ENCODE peak calls at places on chromosome 7, in four cellular contexts. W, E, N and S are unnamed samples.
A peak's percentile ranks its signal among the peaks of the same experiment; 100 is the strongest.

GRCh38 chr7:100894860-100895700 is 608 bp downstream of the ACHE start:
- DNase-seq in N (peak; percentile 41), W (peak; percentile 78), E (no peak), S (no peak)

GRCh38 chr7:41437257-41438196 is 265.4 kb downstream of the INHBA start:
- DNase-seq in N (no peak), W (no peak), E (no peak), S (no peak)

GRCh38 chr7:134777908-134778580 is 1.4 kb upstream of the CALD1 start:
- DNase-seq in E (no peak), W (no peak), N (no peak), S (no peak)

GRCh38 chr7:54877683-54878082 is 118.7 kb upstream of the SEC61G start:
- DNase-seq in W (no peak), E (no peak), N (no peak), S (no peak)

GRCh38 chr7:69114374-69114773 is 483.9 kb upstream of the AUTS2 start:
- DNase-seq in W (no peak), N (no peak), E (no peak), S (no peak)

GRCh38 chr7:32762894-32763293 is 128.7 kb downstream of the KBTBD2 start:
- DNase-seq in E (no peak), N (no peak), W (peak; percentile 5), S (no peak)

GRCh38 chr7:112452102-112452888 is 2.0 kb downstream of the IFRD1 start:
- DNase-seq in W (no peak), N (peak; percentile 68), E (no peak), S (no peak)

GRCh38 chr7:50142421-50143113 is 49.5 kb upstream of the ZPBP start:
- DNase-seq in W (peak; percentile 71), N (peak; percentile 56), E (no peak), S (no peak)

GRCh38 chr7:24576171-24577052 is 3.2 kb downstream of the PALS2 start:
- DNase-seq in W (peak; percentile 46), E (peak; percentile 42), N (peak; percentile 79), S (no peak)

GRCh38 chr7:151274936-151275812 is 26.7 kb upstream of the SMARCD3 start:
- DNase-seq in E (no peak), N (no peak), W (no peak), S (no peak)

GRCh38 chr7:92765725-92766124 is 70.6 kb downstream of the CDK6 start:
- DNase-seq in E (no peak), W (no peak), N (no peak), S (no peak)

GRCh38 chr7:2926898-2927405 is 82.8 kb upstream of the GNA12 start:
- DNase-seq in N (no peak), E (no peak), W (no peak), S (no peak)

GRCh38 chr7:47806701-47807103 is 141.6 kb downstream of the PKD1L1 start:
- DNase-seq in N (peak; percentile 21), W (no peak), E (no peak), S (no peak)

GRCh38 chr7:77995717-77996116 is 197.1 kb downstream of the PHTF2 start:
- DNase-seq in N (no peak), E (no peak), W (no peak), S (no peak)

GRCh38 chr7:155797262-155798250 is 14.7 kb downstream of the SHH start:
- DNase-seq in N (no peak), W (no peak), E (no peak), S (no peak)

GRCh38 chr7:82021713-82022112 is 251.9 kb upstream of the HGF start:
- DNase-seq in E (no peak), N (no peak), W (no peak), S (no peak)

GRCh38 chr7:137986252-137987010 is 15.5 kb downstream of the CREB3L2 start:
- DNase-seq in E (no peak), N (no peak), W (no peak), S (no peak)

GRCh38 chr7:1325646-1326510 is 93.2 kb downstream of the UNCX start:
- DNase-seq in W (no peak), N (no peak), E (no peak), S (no peak)

GRCh38 chr7:71237945-71238344 is 106.0 kb downstream of the GALNT17 start:
- DNase-seq in N (no peak), W (no peak), E (no peak), S (no peak)

GRCh38 chr7:117350027-117350426 is 27.2 kb upstream of the WNT2 start:
- DNase-seq in N (no peak), W (no peak), E (no peak), S (no peak)

GRCh38 chr7:132935608-132936007 is 146.3 kb downstream of the CHCHD3 start:
- DNase-seq in W (no peak), E (no peak), N (no peak), S (no peak)

GRCh38 chr7:101731502-101732084 is 85.8 kb upstream of the CUX1 start:
- DNase-seq in W (no peak), N (no peak), E (no peak), S (no peak)

GRCh38 chr7:146002431-146003078 is 114.0 kb upstream of the CNTNAP2 start:
- DNase-seq in E (no peak), N (no peak), W (peak; percentile 8), S (no peak)

GRCh38 chr7:19321925-19322470 is 176.8 kb upstream of the FERD3L start:
- DNase-seq in E (no peak), N (no peak), W (no peak), S (no peak)

GRCh38 chr7:1666251-1666778 is 3.8 kb upstream of the ELFN1 start:
- DNase-seq in E (no peak), N (no peak), W (peak; percentile 41), S (peak; percentile 44)

GRCh38 chr7:19203686-19204085 is 58.5 kb upstream of the FERD3L start:
- DNase-seq in E (no peak), W (no peak), N (no peak), S (no peak)

GRCh38 chr7:111266613-111267012 is 175.7 kb downstream of the LRRN3 start:
- DNase-seq in W (no peak), N (no peak), E (peak; percentile 42), S (no peak)

GRCh38 chr7:122975341-122975740 is 20.2 kb downstream of the TAS2R16 start:
- DNase-seq in W (no peak), E (no peak), N (no peak), S (no peak)

GRCh38 chr7:5437987-5438386 is 14.4 kb upstream of the TNRC18 start:
- DNase-seq in N (no peak), W (no peak), E (no peak), S (no peak)

GRCh38 chr7:139733751-139734150 is 44.0 kb downstream of the HIPK2 start:
- DNase-seq in W (no peak), N (no peak), E (no peak), S (no peak)

GRCh38 chr7:73341877-73342276 is 13.9 kb downstream of the FKBP6 start:
- DNase-seq in W (no peak), E (peak; percentile 68), N (peak; percentile 56), S (no peak)

GRCh38 chr7:101411477-101411954 is 48.8 kb downstream of the COL26A1 start:
- DNase-seq in W (peak; percentile 36), E (no peak), N (no peak), S (no peak)

GRCh38 chr7:144020340-144020739 is 20.2 kb downstream of the OR6B1 start:
- DNase-seq in E (no peak), N (no peak), W (no peak), S (no peak)

GRCh38 chr7:93923946-93924345 is 2.4 kb downstream of the GNG11 start:
- DNase-seq in W (no peak), E (no peak), N (peak; percentile 35), S (no peak)

GRCh38 chr7:48004023-48004422 is 24.6 kb upstream of the HUS1 start:
- DNase-seq in N (no peak), E (no peak), W (no peak), S (no peak)

GRCh38 chr7:27185708-27186449 is 847 bp upstream of the HOXA11 start:
- DNase-seq in E (no peak), N (no peak), W (no peak), S (no peak)

GRCh38 chr7:140403878-140404564 is at the start of gene RAB19:
- DNase-seq in N (peak; percentile 12), E (no peak), W (peak; percentile 57), S (no peak)